ENCODE peak calls at places on chromosomes 6 and 20, in nine cellular contexts. Q, D, G, F, P, O, A, W and Z are unnamed samples.
A peak's percentile ranks its signal among the peaks of the same experiment; 100 is the strongest.

GRCh38 chr20:25738198-25738597 is 41.5 kb upstream of the ZNF337 start:
- DNase-seq in Q (no peak), D (no peak), G (no peak), F (no peak), P (no peak), O (no peak), A (no peak), W (no peak), Z (no peak)

GRCh38 chr20:39259010-39259803 is 297.1 kb downstream of the DHX35 start:
- DNase-seq in Q (no peak), D (no peak), G (no peak), F (no peak), P (no peak), O (no peak), A (peak; percentile 9), W (peak; percentile 18), Z (no peak)

GRCh38 chr20:5642155-5642981 is 107.8 kb upstream of the SHLD1 start:
- DNase-seq in Q (peak; percentile 66), D (peak; percentile 25), G (peak; percentile 65), F (no peak), P (no peak), O (peak; percentile 49), A (no peak), W (no peak), Z (no peak)

GRCh38 chr20:33732166-33732970 is 572 bp downstream of the ZNF341 start:
- DNase-seq in Q (peak; percentile 92), D (peak; percentile 86), G (peak; percentile 91), F (peak; percentile 93), P (no peak), O (peak; percentile 88), A (peak; percentile 83), W (peak; percentile 90), Z (no peak)

GRCh38 chr6:81838031-81838430 is 85.5 kb upstream of the TENT5A start:
- DNase-seq in Q (no peak), D (no peak), G (no peak), F (no peak), P (no peak), O (no peak), A (no peak), W (no peak), Z (no peak)

GRCh38 chr20:31824554-31825313 is 5.6 kb downstream of the MYLK2 start:
- DNase-seq in Q (no peak), D (no peak), G (no peak), F (peak; percentile 33), P (no peak), O (no peak), A (no peak), W (no peak), Z (no peak)

GRCh38 chr6:11207199-11207968 is 25.1 kb downstream of the NEDD9 start:
- DNase-seq in Q (peak; percentile 90), D (peak; percentile 60), G (peak; percentile 82), F (no peak), P (no peak), O (peak; percentile 63), A (no peak), W (peak; percentile 52), Z (no peak)

GRCh38 chr6:156720739-156721714 is 56.2 kb upstream of the ARID1B start:
- DNase-seq in Q (peak; percentile 82), D (no peak), G (peak; percentile 36), F (no peak), P (no peak), O (peak; percentile 62), A (peak; percentile 83), W (peak; percentile 67), Z (no peak)

GRCh38 chr6:63486196-63486595 is 86.1 kb upstream of the LOC128125822 start:
- DNase-seq in Q (no peak), D (no peak), G (no peak), F (no peak), P (no peak), O (no peak), A (no peak), W (no peak), Z (no peak)

GRCh38 chr6:64732888-64733287 is 974.1 kb downstream of the EYS start:
- DNase-seq in Q (no peak), D (no peak), G (no peak), F (no peak), P (no peak), O (no peak), A (no peak), W (no peak), Z (no peak)

GRCh38 chr6:36841756-36842155 is 2.5 kb upstream of the CPNE5 start:
- DNase-seq in Q (no peak), D (no peak), G (no peak), F (no peak), P (no peak), O (no peak), A (no peak), W (no peak), Z (no peak)

GRCh38 chr20:48631114-48632016 is 196.4 kb downstream of the PREX1 start:
- DNase-seq in Q (no peak), D (no peak), G (no peak), F (no peak), P (no peak), O (no peak), A (no peak), W (no peak), Z (no peak)

GRCh38 chr6:146352163-146352562 is 191.5 kb upstream of the RAB32 start:
- DNase-seq in Q (no peak), D (no peak), G (no peak), F (no peak), P (no peak), O (no peak), A (no peak), W (no peak), Z (no peak)

GRCh38 chr20:24382330-24382729 is 87.1 kb upstream of the SYNDIG1 start:
- DNase-seq in Q (no peak), D (no peak), G (no peak), F (no peak), P (no peak), O (no peak), A (no peak), W (no peak), Z (no peak)

DNA sequence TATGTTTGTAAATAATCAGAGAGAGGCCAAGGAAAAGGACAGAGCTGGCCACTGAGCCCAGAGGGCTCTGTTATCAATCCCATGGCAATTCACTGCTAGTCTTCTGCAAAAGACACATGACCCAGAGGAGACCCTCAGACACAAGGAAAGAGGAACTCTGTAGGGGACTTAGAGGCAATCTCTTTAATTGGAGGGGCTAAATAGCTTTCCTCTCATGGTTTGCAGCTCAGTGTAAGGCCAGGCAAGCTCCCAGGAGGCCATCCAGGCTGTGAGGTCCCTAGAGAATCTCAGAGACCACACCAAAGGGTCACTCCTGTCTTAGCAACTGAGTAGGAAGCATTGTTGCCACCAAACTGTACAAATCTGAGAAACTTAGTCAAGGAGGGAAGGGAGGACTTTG is 10.0 kb upstream of the HLA-DOA start:
- DNase-seq in Q (no peak), D (no peak), G (no peak), F (no peak), P (no peak), O (no peak), A (no peak), W (no peak), Z (no peak)
- TF ChIP-seq CTCF in Q (no peak), D (no peak), G (no peak), F (no peak), P (no peak), O (no peak), A (no peak), W (no peak), Z (no peak)

GRCh38 chr20:51319522-51319921 is 223.0 kb downstream of the NFATC2 start:
- DNase-seq in Q (no peak), D (no peak), G (no peak), F (no peak), P (no peak), O (no peak), A (no peak), W (no peak), Z (no peak)
- TF ChIP-seq CTCF in Q (no peak), D (no peak), G (no peak), F (no peak), P (no peak), O (no peak), A (no peak), W (no peak), Z (no peak)

DNA sequence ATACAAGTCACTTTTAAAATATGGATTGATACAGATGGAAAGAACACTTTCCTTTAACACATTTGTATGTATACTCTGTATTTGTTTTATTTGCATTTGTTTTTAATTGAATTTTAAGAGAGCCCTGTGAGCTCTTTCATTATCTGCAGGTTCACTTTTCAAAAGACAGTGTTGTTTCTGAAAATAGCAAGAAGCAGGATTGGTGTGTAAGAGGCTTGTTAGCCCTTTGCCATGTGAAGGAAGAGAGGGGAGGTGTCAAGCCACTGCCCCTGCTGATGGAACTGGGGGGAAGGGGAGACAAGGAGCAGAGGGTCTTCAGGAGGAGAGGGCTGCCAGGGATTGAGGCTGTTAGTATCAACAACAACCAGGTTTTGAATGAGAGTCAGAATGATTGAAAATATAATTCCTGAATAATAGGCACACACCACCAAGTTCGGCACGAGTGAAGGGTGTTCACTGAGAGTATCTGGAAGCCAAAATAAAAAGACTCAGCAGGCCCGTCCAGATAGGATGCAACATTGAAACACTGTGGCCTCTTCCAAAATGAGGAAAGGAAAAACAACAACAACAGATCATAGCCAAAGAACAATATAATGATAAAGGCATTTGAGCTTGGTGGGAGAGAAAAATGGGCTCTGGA is 12.6 kb upstream of the PBOV1 start:
- DNase-seq in Q (no peak), D (no peak), G (no peak), F (no peak), P (no peak), O (no peak), A (no peak), W (no peak), Z (no peak)
- TF ChIP-seq CTCF in Q (no peak), D (no peak), G (no peak), F (no peak), P (no peak), O (no peak), A (no peak), W (no peak), Z (no peak)

DNA sequence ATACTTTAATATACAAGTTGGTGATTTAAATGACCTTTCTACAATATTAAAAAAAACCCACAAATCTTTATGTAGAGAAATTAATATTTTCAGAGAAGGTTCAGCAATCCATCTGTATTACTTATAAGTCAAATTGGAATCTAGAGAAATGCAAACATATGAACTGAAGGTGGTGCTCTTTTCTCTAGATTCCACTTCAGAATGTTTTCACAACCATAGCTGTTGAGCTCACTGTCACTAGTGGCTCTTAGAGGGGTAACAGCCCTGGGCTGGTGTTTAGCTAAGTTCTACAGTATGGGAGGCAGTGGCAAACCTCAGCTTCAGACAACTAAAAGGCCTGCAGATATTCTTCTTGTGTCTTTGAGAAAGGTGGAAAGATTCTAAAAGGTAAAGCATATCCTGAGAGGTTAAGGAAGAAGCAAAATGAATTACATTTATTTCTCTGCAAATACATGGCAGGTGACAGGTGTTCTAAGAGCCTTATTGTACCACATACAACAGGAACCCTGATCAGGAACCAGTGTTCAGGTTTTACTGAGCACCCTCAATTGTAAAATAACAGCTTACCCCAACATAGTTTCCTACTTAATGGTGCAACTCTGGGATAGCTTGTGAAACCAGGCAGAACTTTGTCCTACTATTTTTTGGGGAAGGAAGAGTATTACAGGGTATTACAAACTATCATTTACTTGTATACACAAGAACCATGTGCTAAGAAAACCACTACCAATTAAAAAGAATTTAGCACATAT is 56.6 kb upstream of the SAMHD1 start:
- DNase-seq in Q (peak; percentile 4), D (no peak), G (no peak), F (no peak), P (no peak), O (no peak), A (no peak), W (no peak), Z (peak; percentile 22)
- TF ChIP-seq CTCF in Q (no peak), D (peak; percentile 44), G (no peak), F (no peak), P (no peak), O (no peak), A (no peak), W (no peak), Z (peak; percentile 63)

GRCh38 chr6:152356659-152357058 is 280.5 kb downstream of the SYNE1 start:
- DNase-seq in Q (no peak), D (no peak), G (no peak), F (no peak), P (no peak), O (no peak), A (no peak), W (no peak), Z (no peak)
- TF ChIP-seq CTCF in Q (no peak), D (peak; percentile 47), G (no peak), F (peak; percentile 29), P (no peak), O (no peak), A (peak; percentile 62), W (no peak), Z (no peak)